ENCODE peak calls at places on chromosomes 12 and 14, in ten cellular contexts. O is HCT116, U is A549, I is endothelial cell of umbilical vein, K is stomach, P is IMR-90, V is upper lobe of left lung, H is suprapubic skin, Z is breast epithelium, N is spleen. J is an unnamed sample. For H3K4me1, the result is how much of the 10 kb centered on the place peaks cover.

GRCh38 chr12:120252071-120252906 is 13.2 kb downstream of the PXN start:
- DNase-seq in N (peak), K (no peak), P (no peak), Z (no peak), O (no peak), U (no peak), I (peak), H (no peak), V (peak), J (no peak)

GRCh38 chr14:91149462-91149861 is 35.6 kb downstream of the DGLUCY start:
- DNase-seq in Z (no peak), O (no peak), U (peak), K (peak), V (peak), P (peak), H (no peak), N (no peak), I (peak), J (no peak)

GRCh38 chr14:25042362-25043299 is 7.3 kb downstream of the STXBP6 start:
- DNase-seq in N (no peak), Z (no peak), V (no peak), K (no peak), P (peak), I (peak), H (no peak), O (no peak), U (no peak), J (no peak)

GRCh38 chr12:131867891-131868675 is 26.3 kb upstream of the ULK1 start:
- DNase-seq in V (no peak), I (no peak), N (no peak), U (no peak), K (no peak), Z (no peak), H (no peak), P (no peak), O (no peak), J (no peak)

GRCh38 chr14:75042040-75042439 is 9.2 kb downstream of the MLH3 start:
- DNase-seq in N (no peak), Z (no peak), I (peak), K (no peak), P (no peak), V (no peak), U (no peak), H (no peak), O (no peak), J (no peak)

GRCh38 chr12:111605931-111606625 is 7.0 kb upstream of the ATXN2 start:
- DNase-seq in V (no peak), U (no peak), H (no peak), K (no peak), Z (no peak), P (no peak), N (no peak), O (no peak), I (no peak), J (no peak)

GRCh38 chr12:78034025-78034424 is 203.3 kb downstream of the NAV3 start:
- DNase-seq in N (no peak), V (no peak), H (no peak), P (peak), K (no peak), O (no peak), U (no peak), Z (no peak), I (no peak), J (no peak)

GRCh38 chr12:30110970-30111586 is 327.3 kb upstream of the TMTC1 start:
- DNase-seq in H (no peak), K (no peak), U (no peak), I (peak), V (no peak), Z (no peak), P (peak), N (no peak), O (no peak), J (no peak)

GRCh38 chr14:29446971-29447370 is 480.7 kb downstream of the PRKD1 start:
- DNase-seq in H (no peak), P (no peak), U (no peak), I (no peak), V (no peak), K (no peak), N (no peak), O (no peak), Z (no peak), J (no peak)

GRCh38 chr14:31070431-31070830 is 44.3 kb upstream of the STRN3 start:
- DNase-seq in P (peak), U (no peak), V (no peak), O (no peak), Z (no peak), N (no peak), H (no peak), I (no peak), K (no peak), J (no peak)

GRCh38 chr14:58699656-58700055 is 61.9 kb downstream of the DACT1 start:
- DNase-seq in I (no peak), H (no peak), Z (no peak), V (no peak), N (no peak), P (no peak), U (no peak), O (no peak), K (no peak), J (no peak)

GRCh38 chr12:46494424-46494823 is 121.9 kb upstream of the SLC38A2 start:
- DNase-seq in H (no peak), N (no peak), U (no peak), O (no peak), Z (no peak), V (no peak), K (no peak), I (peak), P (peak), J (no peak)

GRCh38 chr14:47660158-47660557 is 15.2 kb downstream of the MDGA2 start:
- DNase-seq in I (no peak), O (no peak), H (no peak), V (no peak), K (no peak), Z (no peak), P (no peak), N (no peak), U (no peak), J (no peak)

GRCh38 chr14:19974844-19975243 is 547 bp upstream of the OR4K15 start:
- DNase-seq in N (no peak), I (no peak), O (no peak), H (no peak), V (no peak), P (no peak), Z (no peak), U (no peak), K (no peak), J (no peak)

GRCh38 chr12:23055004-23055403 is 430.0 kb downstream of the ETNK1 start:
- DNase-seq in I (peak), N (no peak), O (peak), K (no peak), Z (no peak), H (no peak), V (no peak), U (no peak), P (peak), J (no peak)

GRCh38 chr12:116968986-116969385 is 58.2 kb downstream of the FBXW8 start:
- DNase-seq in U (no peak), I (no peak), N (no peak), H (no peak), V (no peak), O (no peak), K (no peak), Z (no peak), P (no peak), J (no peak)

GRCh38 chr14:45651906-45652305 is 398.9 kb upstream of the MIS18BP1 start:
- DNase-seq in O (no peak), U (no peak), Z (no peak), I (peak), H (no peak), N (no peak), P (no peak), V (no peak), K (no peak), J (no peak)

GRCh38 chr12:4978737-4979136 is 64.9 kb upstream of the KCNA5 start:
- DNase-seq in I (no peak), H (no peak), V (no peak), K (no peak), U (no peak), N (no peak), Z (no peak), O (no peak), P (no peak), J (no peak)

GRCh38 chr14:42683690-42684089 is 1077.0 kb downstream of the LRFN5 start:
- DNase-seq in O (no peak), U (no peak), H (no peak), I (no peak), N (no peak), P (peak), K (no peak), Z (no peak), V (no peak), J (no peak)

GRCh38 chr12:51869490-51869865 is 18.4 kb upstream of the ANKRD33 start:
- DNase-seq in V (no peak), Z (no peak), K (no peak), I (no peak), N (no peak), P (no peak), H (peak), U (no peak), O (no peak), J (no peak)

GRCh38 chr12:13595536-13596450 is 385.6 kb downstream of the GRIN2B start:
- DNase-seq in P (no peak), V (no peak), O (no peak), U (no peak), I (no peak), N (no peak), K (no peak), Z (no peak), H (no peak), J (no peak)

GRCh38 chr14:88482524-88482923 is 72.3 kb downstream of the PTPN21 start:
- DNase-seq in P (no peak), V (no peak), I (no peak), K (no peak), N (no peak), H (no peak), Z (no peak), O (no peak), U (no peak), J (no peak)

GRCh38 chr12:39723831-39724230 is 104.2 kb upstream of the ABCD2 start:
- DNase-seq in V (no peak), U (no peak), I (no peak), O (no peak), N (no peak), H (no peak), Z (no peak), P (no peak), K (no peak), J (no peak)

GRCh38 chr14:91830777-91831176 is 36.6 kb downstream of the TC2N start:
- DNase-seq in U (no peak), P (no peak), O (no peak), Z (no peak), K (peak), I (no peak), H (no peak), V (peak), N (no peak), J (no peak)

GRCh38 chr14:101350021-101350420 is 211.3 kb upstream of the DIO3 start:
- DNase-seq in I (no peak), H (peak), N (no peak), V (no peak), Z (no peak), O (no peak), U (no peak), P (no peak), K (peak), J (no peak)

GRCh38 chr12:96258451-96258933 is 64.3 kb downstream of the ELK3 start:
- DNase-seq in N (peak), Z (no peak), O (no peak), H (no peak), I (peak), U (no peak), P (peak), K (no peak), V (no peak), J (no peak)

GRCh38 chr12:111248981-111249380 is 119.9 kb downstream of the PHETA1 start:
- DNase-seq in N (no peak), K (no peak), I (no peak), Z (no peak), H (no peak), P (no peak), O (no peak), U (peak), V (no peak), J (no peak)

GRCh38 chr12:42128327-42128726 is 16.3 kb downstream of the GXYLT1 start:
- DNase-seq in Z (no peak), O (no peak), U (no peak), V (no peak), P (peak), N (no peak), I (no peak), H (no peak), K (no peak), J (no peak)

GRCh38 chr14:28901631-28902030 is 135.0 kb downstream of the FOXG1 start:
- DNase-seq in Z (no peak), N (no peak), V (no peak), O (no peak), K (no peak), P (no peak), I (no peak), U (no peak), H (no peak), J (no peak)

GRCh38 chr12:118052324-118053070 is 8.5 kb downstream of the WSB2 start:
- DNase-seq in P (peak), K (peak), O (peak), V (peak), Z (peak), U (peak), I (peak), N (peak), H (peak), J (peak)

GRCh38 chr12:93107514-93107942 is 178.4 kb upstream of the EEA1 start:
- DNase-seq in N (no peak), U (no peak), I (no peak), P (peak), O (no peak), V (no peak), K (no peak), Z (no peak), H (no peak), J (no peak)

GRCh38 chr12:31003861-31004640 is 69.6 kb upstream of the DDX11 start:
- DNase-seq in O (no peak), N (peak), V (no peak), H (peak), P (no peak), I (no peak), U (no peak), Z (no peak), K (no peak), J (no peak)

DNA sequence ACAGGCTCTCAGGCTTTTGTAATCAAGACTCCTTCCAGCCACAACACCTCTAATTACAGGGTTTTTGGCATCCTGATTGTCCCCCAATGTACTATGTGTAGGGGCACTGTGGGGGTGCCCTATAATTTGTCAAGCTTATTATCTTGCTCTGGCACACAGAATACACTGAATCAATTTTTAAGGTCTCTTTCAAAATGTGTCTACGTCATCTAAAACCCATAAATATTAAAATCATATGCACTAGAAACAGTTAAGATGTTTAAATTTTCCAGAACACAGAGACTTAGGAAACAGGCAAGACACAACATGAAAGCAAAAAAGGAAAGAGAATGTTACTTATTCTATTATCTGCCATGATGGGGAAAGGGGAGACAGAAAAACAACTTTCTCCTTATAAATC is 665.7 kb downstream of the NRXN3 start:
- DNase-seq in N (no peak), K (no peak), I (no peak), U (no peak), V (no peak), H (no peak), P (no peak), O (no peak), Z (no peak), J (no peak)
- H3K4me1 ChIP-seq in N (under half), K (under half), I (under half), U (under half), V (under half), H (under half), P (under half), O (under half), Z (under half), J (under half)

GRCh38 chr14:94906577-94906976 is 136.7 kb upstream of the GSC start:
- DNase-seq in P (no peak), Z (no peak), H (no peak), V (no peak), O (no peak), N (no peak), K (no peak), I (no peak), U (no peak), J (no peak)

GRCh38 chr14:94903338-94903737 is 133.4 kb upstream of the GSC start:
- DNase-seq in P (no peak), V (no peak), I (no peak), U (no peak), Z (no peak), K (no peak), O (no peak), H (no peak), N (peak), J (no peak)

GRCh38 chr14:94907626-94908261 is 137.8 kb upstream of the GSC start:
- DNase-seq in I (no peak), Z (no peak), H (no peak), V (no peak), N (peak), P (no peak), U (no peak), K (no peak), O (no peak), J (peak)

GRCh38 chr14:94906991-94907587 is 137.2 kb upstream of the GSC start:
- DNase-seq in H (no peak), K (no peak), U (no peak), Z (no peak), V (no peak), P (no peak), I (no peak), O (no peak), N (peak), J (no peak)

GRCh38 chr14:94904636-94905035 is 134.7 kb upstream of the GSC start:
- DNase-seq in U (no peak), K (no peak), O (no peak), Z (no peak), H (no peak), V (no peak), I (no peak), N (no peak), P (peak), J (no peak)
- TF ChIP-seq POLR2A in U (no peak), K (no peak), O (no peak), Z (no peak), H (no peak), V (no peak), I (no peak), N (no peak), P (no peak), J (no peak)

GRCh38 chr12:122978507-122978955 is 1.9 kb upstream of the ARL6IP4 start:
- DNase-seq in H (no peak), N (peak), U (no peak), K (no peak), I (no peak), V (no peak), P (no peak), O (no peak), Z (no peak), J (peak)

GRCh38 chr12:122979001-122979907 is 1.2 kb upstream of the ARL6IP4 start:
- DNase-seq in K (no peak), H (peak), P (no peak), V (no peak), O (no peak), Z (no peak), U (no peak), I (no peak), N (peak), J (no peak)

GRCh38 chr12:122977153-122977552 is 2.1 kb downstream of the OGFOD2 start:
- DNase-seq in H (no peak), V (no peak), P (no peak), U (no peak), O (no peak), I (no peak), K (no peak), Z (no peak), N (peak), J (no peak)

GRCh38 chr12:122976648-122976975 is 1.6 kb downstream of the OGFOD2 start:
- DNase-seq in U (no peak), N (peak), P (no peak), I (no peak), V (no peak), Z (no peak), K (no peak), O (no peak), H (no peak), J (no peak)

DNA sequence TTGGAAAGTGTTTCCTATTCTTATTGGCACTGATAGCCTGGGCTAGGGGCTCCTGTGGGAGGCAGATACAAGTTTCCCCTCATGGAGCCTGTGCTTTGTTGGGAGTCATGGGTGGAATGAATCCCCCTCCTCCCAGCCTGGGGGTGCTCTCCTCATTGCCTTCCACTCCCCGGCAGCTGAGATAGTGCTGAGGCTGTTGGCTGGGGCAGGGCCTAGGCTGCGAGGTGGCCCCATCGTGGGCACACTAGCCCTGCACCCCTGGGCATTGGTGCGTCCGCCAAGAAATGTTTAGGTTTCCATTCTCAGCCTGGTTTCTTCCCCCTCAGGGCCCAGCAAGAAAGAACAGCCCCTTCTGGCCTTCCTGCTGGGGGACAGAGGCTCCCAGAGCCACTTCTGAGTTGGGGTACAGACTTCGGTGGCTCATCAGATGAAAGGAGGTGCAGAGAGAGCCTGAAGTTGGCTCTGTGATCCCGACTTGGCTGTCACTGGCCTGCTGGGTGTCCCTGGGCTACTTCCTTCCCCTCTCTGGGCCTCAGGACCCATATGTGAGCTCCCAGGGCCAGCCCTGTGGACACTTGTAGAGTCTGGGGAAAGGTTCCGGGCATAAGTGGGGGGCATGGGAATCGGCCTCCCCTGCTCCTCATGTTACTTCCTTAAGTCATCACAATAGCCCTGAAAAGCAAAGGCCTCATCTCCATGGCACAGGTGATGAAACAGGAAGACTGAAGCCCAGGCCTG is 2.7 kb upstream of the ARL6IP4 start:
- DNase-seq in N (no peak), V (no peak), H (no peak), Z (no peak), I (no peak), P (no peak), K (no peak), U (no peak), O (no peak), J (peak)
- H3K4me1 ChIP-seq in N (half or more), V (under half), H (half or more), Z (under half), I (under half), P (under half), K (half or more), U (under half), O (under half), J (under half)

DNA sequence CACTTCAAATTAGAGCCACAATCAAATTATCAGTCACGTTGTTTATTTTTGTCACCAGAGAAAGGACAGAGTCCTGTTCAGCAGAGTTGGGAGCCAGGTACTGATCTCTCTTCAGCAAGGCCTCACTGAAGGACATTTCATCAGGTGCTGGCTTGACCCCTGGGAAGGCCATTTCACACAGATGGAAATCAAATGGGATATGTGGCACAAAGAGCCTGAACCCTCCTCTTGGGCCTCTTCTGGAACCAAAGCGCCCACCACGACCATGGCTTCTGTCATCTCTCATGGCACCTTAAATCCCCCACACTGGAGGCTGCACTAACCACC is 121.5 kb downstream of the PTCSC3 start:
- DNase-seq in V (no peak), P (no peak), K (no peak), Z (no peak), I (no peak), H (no peak), U (no peak), O (no peak), N (no peak), J (no peak)
- TF ChIP-seq POLR2A in V (no peak), P (no peak), K (no peak), Z (no peak), I (no peak), H (no peak), U (no peak), O (no peak), N (no peak), J (no peak)

GRCh38 chr12:55938826-55939501 is 8.0 kb downstream of the DGKA start:
- DNase-seq in V (no peak), O (no peak), N (no peak), I (no peak), P (no peak), H (no peak), K (no peak), U (no peak), Z (no peak), J (no peak)

GRCh38 chr12:55942055-55942454 is 11.1 kb downstream of the DGKA start:
- DNase-seq in P (no peak), H (no peak), N (no peak), U (no peak), I (no peak), K (no peak), V (no peak), O (no peak), Z (no peak), J (no peak)

GRCh38 chr12:55937956-55938355 is 7.0 kb downstream of the DGKA start:
- DNase-seq in I (no peak), N (no peak), Z (no peak), U (no peak), V (no peak), H (no peak), P (peak), K (no peak), O (no peak), J (no peak)

GRCh38 chr12:55942577-55943136 is 11.7 kb downstream of the DGKA start:
- DNase-seq in P (no peak), V (no peak), Z (no peak), I (no peak), N (no peak), U (no peak), H (no peak), O (no peak), K (no peak), J (no peak)

GRCh38 chr12:55940065-55940732 is 9.2 kb downstream of the DGKA start:
- DNase-seq in I (peak), Z (peak), O (peak), H (peak), U (peak), K (peak), V (peak), N (peak), P (peak), J (peak)
- H3K4me1 ChIP-seq in I (under half), Z (under half), O (under half), H (under half), U (under half), K (under half), V (under half), N (under half), P (under half), J (under half)

GRCh38 chr12:54390668-54391551 is 6.4 kb upstream of the ZNF385A start:
- DNase-seq in K (peak), O (no peak), U (peak), N (peak), I (no peak), H (no peak), V (peak), Z (peak), P (no peak), J (peak)
- TF ChIP-seq POLR2A in K (no peak), O (no peak), U (no peak), N (no peak), I (no peak), H (no peak), V (no peak), Z (no peak), P (no peak), J (no peak)